ENCODE peak calls at places on chromosomes 3 and 15, in ten cellular contexts. L is AG10803, A is uterus, V is breast epithelium, R is fibroblast of the aortic adventitia, F is progenitor cell of endocrine pancreas, D is endothelial cell, Y is B cell, M is OCI-LY7, W is astrocyte of the spinal cord. N is an unnamed sample.

GRCh38 chr15:58484794-58485600 is 53.2 kb downstream of the LIPC start:
- DNase-seq in F (no peak), V (no peak), D (no peak), M (no peak), R (no peak), Y (no peak), W (no peak), L (no peak), A (no peak), N (no peak)

GRCh38 chr15:88764448-88764847 is 38.8 kb upstream of the ACAN start:
- DNase-seq in W (no peak), A (no peak), R (no peak), F (no peak), D (no peak), V (no peak), Y (no peak), L (no peak), M (no peak), N (no peak)

GRCh38 chr3:49397470-49397869 is 14.3 kb downstream of the RHOA start:
- DNase-seq in A (no peak), L (no peak), V (no peak), W (peak; percentile 18), R (peak; percentile 73), D (no peak), Y (peak; percentile 44), M (peak; percentile 54), F (no peak), N (no peak)

GRCh38 chr15:75653347-75653913 is 5.7 kb downstream of the SNX33 start:
- DNase-seq in A (no peak), V (no peak), W (no peak), Y (no peak), D (no peak), L (no peak), R (no peak), F (no peak), M (no peak), N (no peak)

GRCh38 chr3:138378331-138378730 is 30.0 kb downstream of the MRAS start:
- DNase-seq in Y (no peak), W (no peak), R (no peak), V (no peak), A (no peak), L (no peak), M (no peak), D (no peak), F (no peak), N (no peak)

GRCh38 chr3:38247366-38248035 is 18.1 kb upstream of the SLC22A13 start:
- DNase-seq in W (peak; percentile 91), M (no peak), V (no peak), R (peak; percentile 93), D (no peak), A (no peak), F (no peak), L (peak; percentile 87), Y (no peak), N (no peak)

GRCh38 chr3:115790759-115791158 is 167.4 kb downstream of the GAP43 start:
- DNase-seq in L (peak; percentile 92), V (no peak), Y (no peak), M (no peak), R (peak; percentile 92), F (no peak), W (peak; percentile 98), A (no peak), D (no peak), N (no peak)

GRCh38 chr3:194750409-194750808 is 64.7 kb downstream of the FAM43A start:
- DNase-seq in W (peak; percentile 47), A (no peak), M (no peak), L (no peak), F (no peak), D (no peak), V (no peak), R (no peak), Y (no peak), N (no peak)

GRCh38 chr3:193828477-193828876 is 235.5 kb downstream of the OPA1 start:
- DNase-seq in Y (no peak), V (peak; percentile 77), F (no peak), L (no peak), R (no peak), W (no peak), D (no peak), A (no peak), M (no peak), N (no peak)

GRCh38 chr15:70672081-70672480 is 91.3 kb downstream of the UACA start:
- DNase-seq in M (no peak), W (peak; percentile 26), D (no peak), R (no peak), F (no peak), L (peak; percentile 51), A (no peak), Y (no peak), V (no peak), N (no peak)

GRCh38 chr15:79919090-79919748 is 22.4 kb upstream of the MTHFS start:
- DNase-seq in L (no peak), V (no peak), R (no peak), W (no peak), D (no peak), F (no peak), M (no peak), Y (no peak), A (no peak), N (no peak)

GRCh38 chr3:51401639-51402166 is 10.6 kb downstream of the RBM15B start:
- DNase-seq in D (no peak), Y (no peak), L (no peak), M (no peak), R (no peak), F (no peak), A (no peak), W (no peak), V (no peak), N (no peak)

GRCh38 chr3:197168606-197169005 is 129.8 kb downstream of the DLG1 start:
- DNase-seq in M (peak; percentile 11), Y (no peak), F (no peak), D (no peak), L (peak; percentile 81), R (peak; percentile 39), W (peak; percentile 52), V (no peak), A (no peak), N (no peak)

GRCh38 chr3:8767667-8768363 is 1.6 kb downstream of the OXTR start:
- DNase-seq in M (no peak), R (no peak), F (peak; percentile 25), V (peak; percentile 55), Y (no peak), L (no peak), D (peak; percentile 46), W (no peak), A (no peak), N (peak; percentile 80)
- TF ChIP-seq CTCF in M (no peak), R (no peak), F (peak; percentile 45), V (peak; percentile 23), Y (no peak), L (peak; percentile 7), D (peak; percentile 23), W (peak; percentile 30), A (no peak), N (no peak)

DNA sequence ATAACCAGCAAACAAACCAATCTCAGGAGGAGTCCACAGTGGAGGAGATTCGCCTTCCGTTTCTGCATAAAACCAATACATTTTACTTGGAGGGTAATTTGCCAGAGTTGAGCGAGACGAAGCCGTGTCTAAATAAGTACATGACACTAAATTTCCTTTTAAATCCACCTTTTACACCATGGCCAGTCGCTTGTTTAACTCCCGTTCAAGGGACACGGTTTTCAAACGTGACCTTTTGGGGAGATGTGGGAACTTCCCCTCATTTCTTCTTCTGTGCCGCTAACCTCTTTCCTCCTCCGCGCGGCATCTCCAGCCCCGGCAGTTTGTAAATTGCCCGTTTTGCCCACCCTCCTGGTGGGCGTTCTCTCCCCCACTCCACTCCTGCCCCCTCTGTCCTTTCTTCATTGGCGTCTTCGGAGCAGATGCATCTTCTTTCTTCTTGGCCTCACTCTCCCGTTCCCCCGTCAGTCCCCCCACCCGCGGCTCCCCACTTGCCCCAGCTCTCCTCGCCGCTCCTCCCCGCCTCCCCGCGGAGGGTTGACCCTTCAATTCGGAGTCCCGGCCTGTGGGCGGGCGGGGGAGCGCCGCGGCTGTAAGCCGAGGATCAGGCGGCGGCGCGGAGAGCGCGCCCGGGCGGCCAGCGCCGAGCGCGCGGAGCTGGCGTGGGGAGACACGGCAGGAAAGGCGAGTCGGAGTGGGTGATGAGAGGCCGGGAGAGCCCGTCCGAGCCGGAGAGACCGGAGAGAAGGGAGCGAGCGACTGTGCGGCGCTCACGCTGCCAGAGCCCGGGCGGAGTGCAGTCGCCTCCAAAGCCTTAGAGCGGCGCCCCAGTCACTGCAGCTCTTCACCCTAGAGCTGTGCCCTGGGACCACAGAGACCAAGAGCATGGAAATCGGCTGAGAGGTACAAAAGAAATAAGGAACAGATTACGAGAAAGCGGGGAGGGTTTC is at the start of gene NLGN1:
- DNase-seq in L (peak; percentile 83), Y (no peak), F (peak; percentile 38), R (peak; percentile 64), M (no peak), V (peak; percentile 33), A (peak; percentile 74), D (peak; percentile 71), W (peak; percentile 83), N (peak; percentile 90)
- TF ChIP-seq CTCF in L (peak; percentile 43), Y (no peak), F (no peak), R (peak; percentile 36), M (no peak), V (no peak), A (no peak), D (no peak), W (peak; percentile 41), N (peak; percentile 51)

DNA sequence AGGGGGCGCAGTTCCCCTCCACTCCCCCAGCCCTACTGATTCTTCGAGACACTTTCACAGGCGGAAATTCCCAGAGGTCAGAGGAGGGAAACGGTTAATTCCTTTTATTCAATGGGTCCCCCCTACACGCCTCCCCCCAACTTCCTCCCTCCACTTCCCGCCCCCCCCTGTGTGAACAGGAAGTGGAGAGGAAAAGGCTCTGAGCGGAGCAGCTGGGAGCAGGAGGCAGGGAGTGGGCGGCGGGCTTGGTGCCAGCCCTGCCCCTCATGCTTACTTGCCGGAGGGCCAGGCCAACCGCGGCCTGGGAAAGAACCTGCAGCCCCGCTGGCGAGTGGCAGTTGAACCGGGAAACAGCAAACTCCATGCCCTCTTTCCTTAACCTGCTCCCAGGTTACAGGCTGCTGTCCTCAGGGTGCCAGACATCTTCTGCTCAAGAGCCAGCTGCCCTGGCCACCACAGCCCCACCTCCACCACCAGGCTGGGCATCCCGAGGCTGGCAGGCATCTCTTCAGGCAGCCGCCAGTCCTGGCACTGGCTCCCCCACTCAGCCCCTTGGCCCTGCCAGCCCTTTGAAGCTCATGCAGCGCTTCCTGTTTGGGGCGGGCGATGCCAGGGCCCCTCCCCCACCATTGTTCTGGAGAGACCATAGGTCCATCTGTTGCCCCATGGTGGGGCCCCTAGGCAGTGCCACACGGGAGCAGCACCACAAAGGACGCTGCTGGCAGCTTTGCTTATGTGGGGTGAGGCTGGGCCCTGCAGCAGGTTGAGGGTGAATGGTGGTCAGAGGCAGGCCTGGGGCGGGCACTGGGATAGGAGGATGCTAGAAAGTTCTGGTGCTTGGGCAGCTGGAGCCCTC is 12.9 kb downstream of the VPS18 start:
- DNase-seq in V (peak; percentile 55), Y (peak; percentile 77), W (no peak), A (no peak), L (no peak), R (no peak), F (no peak), D (peak; percentile 75), M (peak; percentile 66), N (no peak)
- TF ChIP-seq CTCF in V (no peak), Y (no peak), W (no peak), A (no peak), L (no peak), R (no peak), F (no peak), D (no peak), M (no peak), N (no peak)

DNA sequence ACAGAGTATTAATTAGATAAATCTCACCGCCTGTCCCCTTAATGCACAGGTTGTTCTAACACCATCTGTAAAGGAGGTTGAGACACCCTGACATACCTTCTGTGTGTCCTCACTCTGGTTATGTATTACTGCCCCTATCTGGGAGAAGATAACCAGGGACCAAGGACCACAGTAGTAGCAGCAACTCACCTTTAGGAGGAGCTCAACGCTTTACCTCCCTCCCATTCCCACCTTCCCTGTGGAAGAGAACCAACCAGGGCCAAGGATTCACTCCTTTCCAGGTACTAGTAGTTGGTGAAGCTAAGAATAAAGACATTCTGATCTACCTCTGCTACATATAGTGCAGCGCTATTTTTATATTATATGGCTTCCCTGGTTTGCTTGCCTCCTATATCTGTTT is 232.6 kb downstream of the MEX3B start:
- DNase-seq in F (no peak), V (no peak), D (no peak), W (peak; percentile 2), M (no peak), A (no peak), Y (no peak), R (no peak), L (no peak), N (no peak)
- TF ChIP-seq CTCF in F (peak; percentile 49), V (no peak), D (no peak), W (peak; percentile 59), M (peak; percentile 60), A (no peak), Y (no peak), R (no peak), L (peak; percentile 15), N (peak; percentile 34)